ENCODE peak calls at places on chromosomes 4 and X, in four cellular contexts. Z, V, I and F are unnamed samples. For H3K36me3, the result is how much of the 10 kb centered on the place peaks cover.

GRCh38 chr4:38562751-38563198 is 101.2 kb upstream of the KLF3 start:
- DNase-seq in Z (no peak), V (no peak), I (peak), F (no peak)

GRCh38 chr4:3531306-3531886 is 826 bp downstream of the LRPAP1 start:
- DNase-seq in Z (no peak), V (no peak), I (peak), F (no peak)

GRCh38 chr4:40656221-40656863 is 26.7 kb upstream of the RBM47 start:
- DNase-seq in Z (no peak), V (no peak), I (no peak), F (no peak)

GRCh38 chr4:130395871-130396270 is 1299.9 kb downstream of the C4orf33 start:
- DNase-seq in Z (no peak), V (no peak), I (peak), F (peak)

GRCh38 chr4:88963817-88964216 is 93.2 kb downstream of the FAM13A start:
- DNase-seq in Z (no peak), V (no peak), I (peak), F (peak)

GRCh38 chrX:55135171-55135570 is 46.4 kb downstream of the PAGE2 start:
- DNase-seq in Z (no peak), V (peak), I (peak), F (peak)

GRCh38 chr4:138259296-138259695 is 17.1 kb upstream of the SLC7A11 start:
- DNase-seq in Z (no peak), V (no peak), I (no peak), F (peak)

GRCh38 chr4:184514121-184514988 is 40.0 kb upstream of the IRF2 start:
- DNase-seq in Z (no peak), V (no peak), I (peak), F (peak)

GRCh38 chr4:139619644-139620043 is 46.0 kb upstream of the MGST2 start:
- DNase-seq in Z (no peak), V (no peak), I (peak), F (peak)

GRCh38 chrX:18490816-18491215 is 65.4 kb downstream of the CDKL5 start:
- DNase-seq in Z (no peak), V (no peak), I (peak), F (peak)

GRCh38 chrX:23578079-23578478 is 89.2 kb upstream of the PRDX4 start:
- DNase-seq in Z (no peak), V (no peak), I (no peak), F (no peak)

GRCh38 chr4:139912423-139912822 is 241.6 kb downstream of the MAML3 start:
- DNase-seq in Z (no peak), V (no peak), I (no peak), F (no peak)

GRCh38 chrX:75337525-75337924 is 63.6 kb downstream of the UPRT start:
- DNase-seq in Z (no peak), V (no peak), I (no peak), F (no peak)

GRCh38 chrX:37921758-37922157 is 74.4 kb upstream of the DYNLT3 start:
- DNase-seq in Z (no peak), V (no peak), I (peak), F (no peak)

GRCh38 chr4:123233409-123233808 is 163.2 kb upstream of the SPRY1 start:
- DNase-seq in Z (no peak), V (no peak), I (peak), F (no peak)

GRCh38 chr4:158769175-158769831 is 477 bp downstream of the FNIP2 start:
- DNase-seq in Z (no peak), V (no peak), I (peak), F (peak)

GRCh38 chrX:150792949-150793527 is 99.8 kb downstream of the MTMR1 start:
- DNase-seq in Z (no peak), V (no peak), I (no peak), F (no peak)

GRCh38 chr4:23163649-23164436 is 471.1 kb downstream of the GBA3 start:
- DNase-seq in Z (no peak), V (peak), I (peak), F (no peak)

GRCh38 chr4:112053825-112054224 is 91.4 kb upstream of the FAM241A start:
- DNase-seq in Z (no peak), V (no peak), I (no peak), F (no peak)

GRCh38 chrX:71618303-71618721 is at the start of gene CXCR3:
- DNase-seq in Z (no peak), V (no peak), I (no peak), F (no peak)

GRCh38 chrX:134371133-134371532 is 88.8 kb upstream of the HPRT1 start:
- DNase-seq in Z (no peak), V (no peak), I (no peak), F (no peak)

GRCh38 chr4:1866095-1866755 is 5.0 kb upstream of the NSD2 start:
- DNase-seq in Z (no peak), V (no peak), I (no peak), F (no peak)

GRCh38 chr4:25440478-25441030 is 63.5 kb downstream of the ANAPC4 start:
- DNase-seq in Z (no peak), V (no peak), I (no peak), F (no peak)

GRCh38 chr4:56102581-56102980 is 153.8 kb downstream of the CEP135 start:
- DNase-seq in Z (no peak), V (no peak), I (no peak), F (no peak)

GRCh38 chr4:69026974-69027373 is 69.3 kb upstream of the UGT2B7 start:
- DNase-seq in Z (no peak), V (no peak), I (no peak), F (no peak)

GRCh38 chrX:111010151-111010550 is 85.8 kb upstream of the PAK3 start:
- DNase-seq in Z (no peak), V (no peak), I (no peak), F (no peak)

GRCh38 chr4:152398060-152398459 is 137.8 kb downstream of the FBXW7 start:
- DNase-seq in Z (no peak), V (no peak), I (peak), F (no peak)

GRCh38 chr4:24742773-24743676 is 52.3 kb upstream of the SOD3 start:
- DNase-seq in Z (no peak), V (no peak), I (no peak), F (peak)

GRCh38 chrX:150903110-150903508 is 4.6 kb upstream of the CD99L2 start:
- DNase-seq in Z (no peak), V (no peak), I (no peak), F (no peak)

GRCh38 chr4:102580463-102580842 is 79.3 kb downstream of the NFKB1 start:
- DNase-seq in Z (no peak), V (no peak), I (no peak), F (no peak)

GRCh38 chr4:176185068-176185467 is 10.3 kb downstream of the SPATA4 start:
- DNase-seq in Z (no peak), V (no peak), I (peak), F (no peak)

GRCh38 chr4:10256203-10256602 is 139.6 kb upstream of the WDR1 start:
- DNase-seq in Z (no peak), V (no peak), I (no peak), F (no peak)

GRCh38 chr4:48949518-48950207 is 36.4 kb upstream of the CWH43 start:
- DNase-seq in Z (no peak), V (no peak), I (no peak), F (peak)

GRCh38 chr4:73730854-73731253 is 9.5 kb upstream of the CXCL8 start:
- DNase-seq in Z (no peak), V (no peak), I (no peak), F (no peak)

DNA sequence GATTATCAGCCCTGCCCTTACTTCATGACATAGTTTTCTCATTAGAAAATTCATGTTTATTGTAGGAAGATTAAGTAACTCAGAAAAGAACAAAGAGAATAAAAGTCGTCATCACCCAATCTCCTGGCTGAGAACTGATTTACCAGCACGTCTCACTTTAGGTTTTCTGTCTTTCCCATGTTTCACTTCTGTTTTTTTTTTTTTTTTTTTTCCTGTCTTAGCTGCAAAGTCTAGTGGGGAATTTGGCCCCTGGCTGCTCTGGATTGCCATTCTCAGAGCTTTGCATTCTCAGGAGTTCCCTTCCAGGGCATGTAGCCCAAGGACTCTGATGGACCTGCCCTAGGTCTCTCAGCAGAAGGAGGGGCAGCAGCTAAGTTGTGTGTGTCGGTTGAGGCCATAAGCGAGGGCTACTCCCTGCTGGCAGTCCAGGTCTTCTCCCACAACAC is 57.8 kb downstream of the TMEM131L start:
- DNase-seq in Z (no peak), V (no peak), I (no peak), F (peak)
- H3K36me3 ChIP-seq in Z (under half), V (under half), I (under half), F (under half)

GRCh38 chr4:106583108-106583507 is 214.5 kb upstream of the GIMD1 start:
- DNase-seq in Z (no peak), V (no peak), I (no peak), F (no peak)

GRCh38 chr4:106583567-106583966 is 215.0 kb upstream of the GIMD1 start:
- DNase-seq in Z (no peak), V (no peak), I (peak), F (peak)

GRCh38 chr4:106587558-106587957 is 219.0 kb upstream of the GIMD1 start:
- DNase-seq in Z (no peak), V (no peak), I (peak), F (no peak)

GRCh38 chr4:106585920-106586349 is 217.4 kb upstream of the GIMD1 start:
- DNase-seq in Z (no peak), V (no peak), I (no peak), F (no peak)

GRCh38 chr4:106584590-106584989 is 216.0 kb upstream of the GIMD1 start:
- DNase-seq in Z (no peak), V (no peak), I (peak), F (no peak)
- H2BK120ac ChIP-seq in Z (no peak), V (no peak), I (no peak), F (no peak)

GRCh38 chr4:185838514-185839203 is 26.7 kb upstream of the SORBS2 start:
- DNase-seq in Z (no peak), V (no peak), I (no peak), F (no peak)
- H2BK12ac ChIP-seq in Z (peak), V (no peak), I (peak), F (peak)

DNA sequence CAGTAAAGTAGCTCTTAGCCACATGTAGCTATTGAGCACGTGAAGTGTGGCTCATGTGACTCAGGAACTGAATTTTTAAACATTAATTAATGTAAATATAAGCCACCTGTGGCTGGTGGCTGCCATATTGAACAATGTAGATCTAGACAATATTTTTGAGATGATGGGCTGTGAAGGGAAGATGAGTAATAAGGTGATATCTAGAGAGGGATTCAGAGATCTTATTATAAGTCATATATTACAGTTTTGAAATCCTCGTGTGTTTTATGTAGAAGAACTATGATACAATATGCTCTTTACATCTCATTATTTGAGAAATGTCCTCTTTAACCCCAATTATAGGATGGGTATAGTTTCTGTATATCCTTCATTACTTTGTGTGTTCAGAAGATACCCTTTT is 5.6 kb downstream of the GAR1 start:
- DNase-seq in Z (no peak), V (no peak), I (no peak), F (no peak)
- H3K36me3 ChIP-seq in Z (half or more), V (half or more), I (half or more), F (under half)